ENCODE peak calls at places on chromosome 12, in five cellular contexts. U is midbrain, C is dorsolateral prefrontal cortex, X is M059J, D is erythroblast. O is an unnamed sample.

GRCh38 chr12:110563702-110564470 is 19.2 kb downstream of the PPTC7 start:
- DNase-seq in U (no peak), X (peak; percentile 61), D (no peak), C (no peak), O (peak; percentile 60)

GRCh38 chr12:111438501-111438900 is 32.8 kb downstream of the SH2B3 start:
- DNase-seq in U (no peak), D (peak; percentile 89), C (no peak), X (peak; percentile 63), O (peak; percentile 43)

GRCh38 chr12:120652671-120653435 is 12.4 kb downstream of the CABP1 start:
- DNase-seq in C (no peak), X (no peak), D (no peak), U (peak; percentile 30), O (peak; percentile 29)

GRCh38 chr12:46556105-46556559 is 183.6 kb upstream of the SLC38A2 start:
- DNase-seq in D (no peak), X (peak; percentile 98), U (no peak), C (no peak), O (peak; percentile 99)

GRCh38 chr12:95820096-95820703 is 29.6 kb upstream of the NTN4 start:
- DNase-seq in U (peak; percentile 50), C (no peak), D (peak; percentile 45), X (peak; percentile 55), O (peak; percentile 67)

GRCh38 chr12:111171334-111171733 is 197.6 kb downstream of the PHETA1 start:
- DNase-seq in X (no peak), D (no peak), U (no peak), C (no peak), O (no peak)

GRCh38 chr12:104381721-104382480 is 74.8 kb upstream of the CHST11 start:
- DNase-seq in D (peak; percentile 89), C (peak; percentile 72), X (peak; percentile 71), U (peak; percentile 79), O (peak; percentile 77)

GRCh38 chr12:107318804-107319535 is 225.6 kb upstream of the CRY1 start:
- DNase-seq in C (no peak), D (no peak), X (peak; percentile 58), U (no peak), O (peak; percentile 46)

GRCh38 chr12:113903381-113903863 is 62.7 kb downstream of the RBM19 start:
- DNase-seq in X (peak; percentile 80), C (no peak), D (no peak), U (no peak), O (peak; percentile 88)

GRCh38 chr12:132356686-132357622 is 27.6 kb upstream of the GALNT9 start:
- DNase-seq in D (no peak), X (peak; percentile 69), C (peak; percentile 45), U (no peak), O (peak; percentile 54)

GRCh38 chr12:19066471-19067001 is 63.0 kb upstream of the PLEKHA5 start:
- DNase-seq in C (no peak), U (no peak), D (no peak), X (no peak), O (no peak)

GRCh38 chr12:130566446-130567155 is 149.5 kb downstream of the RIMBP2 start:
- DNase-seq in C (no peak), U (no peak), D (no peak), X (no peak), O (no peak)

GRCh38 chr12:131104464-131105350 is 151.0 kb downstream of the ADGRD1 start:
- DNase-seq in X (peak; percentile 49), U (peak; percentile 77), D (peak; percentile 81), C (peak; percentile 93), O (peak; percentile 62)

GRCh38 chr12:120736404-120737331 is 11.0 kb downstream of the ACADS start:
- DNase-seq in D (no peak), U (no peak), X (no peak), C (no peak), O (no peak)

GRCh38 chr12:52120951-52121847 is 41.7 kb downstream of the SMIM41 start:
- DNase-seq in X (peak; percentile 83), U (no peak), C (no peak), D (no peak), O (peak; percentile 19)

GRCh38 chr12:5872745-5873144 is 72.3 kb downstream of the ANO2 start:
- DNase-seq in U (no peak), X (peak; percentile 30), C (no peak), D (peak; percentile 2), O (peak; percentile 33)

GRCh38 chr12:4648099-4648498 is 752 bp downstream of the AKAP3 start:
- DNase-seq in X (no peak), U (no peak), C (no peak), D (no peak), O (peak; percentile 3)

GRCh38 chr12:3303410-3304136 is 187.4 kb upstream of the PRMT8 start:
- DNase-seq in C (no peak), U (no peak), X (no peak), D (no peak), O (no peak)

GRCh38 chr12:78101946-78102635 is 271.4 kb downstream of the NAV3 start:
- DNase-seq in D (no peak), U (no peak), C (no peak), X (peak; percentile 9), O (no peak)

GRCh38 chr12:11834104-11834812 is 184.8 kb downstream of the ETV6 start:
- DNase-seq in U (no peak), C (no peak), X (peak; percentile 64), D (no peak), O (peak; percentile 63)

GRCh38 chr12:65937181-65937641 is 112.9 kb downstream of the HMGA2 start:
- DNase-seq in U (no peak), X (peak; percentile 72), D (no peak), C (no peak), O (peak; percentile 92)

GRCh38 chr12:109734219-109735000 is 20.8 kb downstream of the FAM222A start:
- DNase-seq in D (no peak), C (peak; percentile 19), X (no peak), U (no peak), O (no peak)

GRCh38 chr12:104747956-104748355 is 210.1 kb downstream of the SLC41A2 start:
- DNase-seq in D (no peak), C (no peak), U (no peak), X (no peak), O (no peak)

GRCh38 chr12:66638666-66639065 is 40.2 kb downstream of the GRIP1 start:
- DNase-seq in C (no peak), U (no peak), X (no peak), D (no peak), O (no peak)